ENCODE peak calls at places on chromosomes 12 and 14, in ten cellular contexts. R is cardiac muscle cell; I is Peyer's patch; A is CD8-positive, alpha-beta T cell; X is neural progenitor cell; K is tibial nerve; Z is endothelial cell of umbilical vein; Y is A549; M is Karpas-422; G is lung. C is an unnamed sample. For H3K4me1, the result is how much of the 10 kb centered on the place peaks cover.

GRCh38 chr14:49479432-49479831 is 106.7 kb downstream of the RPS29 start:
- DNase-seq in Z (no peak), Y (no peak), I (no peak), A (no peak), X (no peak), M (no peak), K (no peak), G (peak), R (no peak), C (no peak)

GRCh38 chr12:102948941-102949352 is 8.5 kb upstream of the ASCL1 start:
- DNase-seq in R (peak), K (peak), A (peak), G (no peak), Y (peak), I (peak), M (peak), X (peak), Z (peak), C (peak)

GRCh38 chr12:20681334-20681733 is 13.8 kb upstream of the SLCO1C1 start:
- DNase-seq in R (no peak), A (no peak), Y (no peak), Z (no peak), M (no peak), G (no peak), X (no peak), I (no peak), K (no peak), C (no peak)

GRCh38 chr12:25957898-25958253 is 606 bp upstream of the RASSF8 start:
- DNase-seq in K (peak), Y (peak), Z (peak), R (peak), X (no peak), I (no peak), M (peak), G (no peak), A (no peak), C (peak)

GRCh38 chr12:115817399-115817798 is 460.1 kb downstream of the MED13L start:
- DNase-seq in K (no peak), R (no peak), A (no peak), X (no peak), M (no peak), Y (peak), Z (no peak), G (no peak), I (no peak), C (no peak)

GRCh38 chr12:126558810-126559209 is 1493.6 kb downstream of the AACS start:
- DNase-seq in M (no peak), K (no peak), Y (no peak), G (no peak), I (no peak), Z (no peak), R (no peak), A (no peak), X (no peak), C (no peak)

GRCh38 chr14:97077253-97077653 is 280.1 kb downstream of the VRK1 start:
- DNase-seq in M (no peak), K (peak), G (no peak), X (peak), Z (no peak), I (peak), A (no peak), Y (no peak), R (peak), C (peak)

GRCh38 chr14:33617154-33617553 is 333.7 kb downstream of the EGLN3 start:
- DNase-seq in Z (no peak), K (no peak), X (no peak), I (no peak), M (no peak), G (no peak), Y (no peak), A (no peak), R (peak), C (no peak)

GRCh38 chr12:62817556-62818271 is 117.2 kb downstream of the PPM1H start:
- DNase-seq in X (no peak), Z (peak), G (no peak), Y (no peak), R (peak), I (no peak), K (no peak), A (no peak), M (no peak), C (peak)

GRCh38 chr14:53055003-53055402 is 98.1 kb downstream of the DDHD1 start:
- DNase-seq in M (peak), K (no peak), X (peak), A (no peak), Y (peak), Z (peak), R (peak), I (no peak), G (no peak), C (no peak)

GRCh38 chr12:32478858-32479257 is 79.5 kb downstream of the FGD4 start:
- DNase-seq in Z (no peak), G (no peak), Y (no peak), I (no peak), X (no peak), A (no peak), M (no peak), R (no peak), K (no peak), C (no peak)

GRCh38 chr12:19177754-19178153 is 48.2 kb downstream of the PLEKHA5 start:
- DNase-seq in R (no peak), A (no peak), G (no peak), K (no peak), X (no peak), M (no peak), I (no peak), Y (no peak), Z (no peak), C (peak)

GRCh38 chr12:9717070-9717925 is 15.6 kb downstream of the CLECL1 start:
- DNase-seq in A (no peak), R (no peak), G (no peak), M (no peak), K (no peak), Z (no peak), X (no peak), I (no peak), Y (no peak), C (no peak)

GRCh38 chr14:83290447-83290846 is 1756.8 kb upstream of the SEL1L start:
- DNase-seq in Z (no peak), G (no peak), I (no peak), A (no peak), X (no peak), M (no peak), K (no peak), R (no peak), Y (no peak), C (no peak)

DNA sequence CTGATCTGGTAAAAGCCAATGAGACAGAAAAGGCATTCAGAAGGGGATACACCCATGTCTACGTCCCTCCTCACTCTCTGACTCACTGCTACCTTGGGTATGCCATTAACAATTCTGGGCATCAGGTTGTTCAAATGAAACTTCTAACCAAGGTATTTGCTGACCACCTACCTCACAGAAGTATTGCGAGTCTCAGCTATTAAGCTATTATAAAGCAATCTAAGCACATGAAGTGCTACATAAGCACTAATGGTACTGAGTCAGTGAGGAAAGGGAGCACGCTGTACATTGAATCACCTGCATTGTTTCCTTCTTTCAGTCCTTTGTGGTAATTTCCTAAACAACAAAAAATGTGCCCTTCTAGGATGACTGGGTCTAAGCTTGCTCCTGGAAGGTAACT is 62.8 kb upstream of the CCDC91 start:
- DNase-seq in X (no peak), K (no peak), M (no peak), Y (no peak), I (no peak), A (no peak), Z (no peak), G (no peak), R (no peak), C (no peak)
- H3K4me3 ChIP-seq in X (no peak), K (no peak), M (no peak), Y (no peak), I (no peak), A (no peak), Z (no peak), G (no peak), R (no peak), C (no peak)

DNA sequence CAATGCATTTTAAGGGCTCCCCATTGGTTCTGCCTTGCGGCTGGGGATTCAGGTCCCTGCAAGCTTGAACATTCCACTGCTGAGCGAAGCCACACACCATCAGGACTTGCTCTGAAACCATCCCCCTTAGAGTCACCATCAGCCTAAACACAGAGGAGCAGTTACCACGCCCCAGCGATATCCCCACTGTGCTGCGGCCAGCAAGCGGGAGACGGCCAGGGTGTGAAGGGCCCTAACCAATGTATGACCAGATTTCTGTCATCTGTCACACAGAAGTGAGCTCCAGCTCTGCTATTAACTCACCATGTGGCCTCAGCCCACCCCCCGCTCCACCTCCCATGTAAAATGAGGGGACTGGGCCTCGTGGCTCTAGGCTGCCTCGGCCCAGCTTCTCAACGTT is 29.6 kb downstream of the CCDC88C start:
- DNase-seq in R (no peak), I (no peak), K (no peak), X (no peak), A (no peak), M (no peak), Z (no peak), G (no peak), Y (no peak), C (peak)
- H3K4me1 ChIP-seq in R (under half), I (under half), K (under half), X (under half), A (half or more), M (under half), Z (under half), G (under half), Y (under half), C (under half)

DNA sequence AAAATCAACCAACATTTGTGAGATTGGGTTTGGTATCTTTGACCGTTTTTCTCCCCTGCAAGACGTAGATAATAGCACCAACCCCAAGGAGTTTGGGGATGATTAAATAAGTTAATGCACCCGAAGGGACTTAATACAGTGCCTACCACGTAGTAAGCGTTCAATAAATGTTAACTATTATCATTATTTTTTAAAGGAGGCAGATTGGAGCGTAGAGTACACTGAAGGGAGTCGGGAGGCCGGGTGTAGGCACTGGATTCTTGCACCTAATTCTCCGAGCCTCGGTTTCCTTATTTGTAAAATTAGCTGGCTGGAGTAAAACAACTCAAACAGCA is 367 bp upstream of the FRS2 start:
- DNase-seq in A (no peak), Z (no peak), I (no peak), M (no peak), Y (no peak), G (no peak), K (no peak), X (no peak), R (no peak), C (no peak)
- H3K4me3 ChIP-seq in A (peak), Z (peak), I (peak), M (peak), Y (peak), G (peak), K (peak), X (peak), R (peak), C (peak)

DNA sequence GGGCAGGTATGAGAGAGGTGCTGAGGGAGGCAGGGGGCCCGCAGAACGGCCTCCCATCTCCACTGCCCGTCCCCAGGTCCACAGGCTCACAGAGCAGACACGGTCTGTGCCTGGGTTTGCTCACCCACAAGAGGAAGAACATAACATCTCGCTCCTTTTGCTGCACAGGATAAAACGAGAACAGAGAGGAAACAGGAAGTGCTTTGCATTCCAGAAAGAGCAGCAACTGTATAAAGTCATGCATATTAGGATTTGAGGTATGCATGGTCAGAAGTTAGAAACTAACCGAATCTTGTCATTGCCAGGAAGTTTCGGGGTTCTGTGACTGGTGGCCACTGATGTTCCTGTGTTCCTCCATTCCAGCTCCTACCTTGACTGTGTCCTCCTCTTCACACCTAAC is 25.0 kb downstream of the NTF3 start:
- DNase-seq in X (no peak), M (peak), G (no peak), A (no peak), K (no peak), I (no peak), R (peak), Y (no peak), Z (peak), C (peak)
- H3K4me1 ChIP-seq in X (under half), M (under half), G (under half), A (under half), K (under half), I (under half), R (under half), Y (under half), Z (under half), C (under half)

GRCh38 chr12:77940566-77940965 is 109.9 kb downstream of the NAV3 start:
- DNase-seq in G (no peak), X (no peak), K (no peak), R (peak), I (no peak), A (no peak), Z (no peak), Y (no peak), M (no peak), C (peak)
- H3K4me3 ChIP-seq in G (no peak), X (no peak), K (no peak), R (no peak), I (no peak), A (no peak), Z (peak), Y (peak), M (no peak), C (no peak)

DNA sequence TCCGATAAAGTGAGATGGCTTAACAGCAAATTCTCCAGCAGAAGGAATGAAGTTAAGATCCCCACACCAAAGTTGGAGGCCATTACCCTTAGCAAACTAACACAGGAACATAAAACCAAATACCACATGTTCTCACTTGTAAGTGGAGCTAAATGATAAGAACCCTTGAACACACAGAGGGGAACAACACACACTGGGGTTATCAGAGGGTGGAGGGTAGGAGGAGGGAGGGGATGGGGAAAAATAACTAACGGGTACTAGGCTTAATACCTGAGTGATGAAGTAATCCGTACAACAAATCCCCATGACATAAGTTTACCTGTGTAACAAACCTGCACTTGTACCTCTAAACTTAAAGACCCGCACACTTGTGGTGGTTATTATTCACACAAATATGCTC is 240.4 kb upstream of the NAV3 start:
- DNase-seq in K (no peak), Z (no peak), I (no peak), R (no peak), M (no peak), Y (no peak), G (no peak), X (no peak), A (no peak), C (no peak)
- H3K4me1 ChIP-seq in K (under half), Z (under half), I (under half), R (under half), M (under half), Y (under half), G (under half), X (under half), A (under half), C (under half)

C was measured in SJCRH30.